ENCODE peak calls at places on chromosomes 5 and 9, in ten cellular contexts. A is prostate gland, O is psoas muscle, D is kidney, J is adipocyte, N is spleen, X is endothelial cell of umbilical vein, S is upper lobe of right lung, Q is fibroblast of lung, E is adrenal gland. V is an unnamed sample.

GRCh38 chr5:113663879-113664278 is 150.4 kb downstream of the YTHDC2 start:
- DNase-seq in A (no peak), O (no peak), D (no peak), J (peak; percentile 3), N (no peak), X (peak; percentile 56), S (no peak), Q (peak; percentile 10), E (peak; percentile 74), V (peak; percentile 27)

GRCh38 chr9:137237759-137238726 is 3.0 kb upstream of the TUBB4B start:
- DNase-seq in A (peak; percentile 57), O (no peak), D (no peak), J (no peak), N (no peak), X (no peak), S (no peak), Q (no peak), E (no peak), V (no peak)

GRCh38 chr9:133141833-133142594 is 21.0 kb upstream of the RALGDS start:
- DNase-seq in A (peak; percentile 36), O (no peak), D (peak; percentile 88), J (no peak), N (peak; percentile 89), X (no peak), S (peak; percentile 74), Q (no peak), E (peak; percentile 81), V (no peak)

GRCh38 chr5:93716453-93716852 is 24.9 kb downstream of the POU5F2 start:
- DNase-seq in A (no peak), O (no peak), D (no peak), J (no peak), N (no peak), X (no peak), S (no peak), Q (no peak), E (no peak), V (no peak)

GRCh38 chr9:115946530-115946929 is 207.1 kb upstream of the PAPPA start:
- DNase-seq in A (no peak), O (no peak), D (no peak), J (no peak), N (no peak), X (no peak), S (no peak), Q (peak; percentile 55), E (no peak), V (no peak)

GRCh38 chr5:1037123-1037670 is 28.6 kb downstream of the NKD2 start:
- DNase-seq in A (no peak), O (peak; percentile 4), D (no peak), J (no peak), N (no peak), X (no peak), S (no peak), Q (no peak), E (no peak), V (no peak)

GRCh38 chr5:149488645-149489306 is 62.5 kb downstream of the CSNK1A1 start:
- DNase-seq in A (no peak), O (no peak), D (no peak), J (no peak), N (no peak), X (no peak), S (no peak), Q (peak; percentile 23), E (peak; percentile 35), V (no peak)

GRCh38 chr9:20271107-20271506 is 351.2 kb downstream of the MLLT3 start:
- DNase-seq in A (no peak), O (no peak), D (no peak), J (no peak), N (no peak), X (no peak), S (no peak), Q (no peak), E (no peak), V (no peak)

GRCh38 chr5:134511796-134512660 is 13.4 kb upstream of the JADE2 start:
- DNase-seq in A (no peak), O (peak; percentile 89), D (peak; percentile 92), J (peak; percentile 49), N (no peak), X (no peak), S (peak; percentile 77), Q (peak; percentile 51), E (peak; percentile 96), V (peak; percentile 22)

GRCh38 chr5:96718635-96719077 is 56.5 kb downstream of the CAST start:
- DNase-seq in A (peak; percentile 12), O (peak; percentile 71), D (peak; percentile 83), J (no peak), N (no peak), X (no peak), S (peak; percentile 80), Q (peak; percentile 50), E (peak; percentile 78), V (no peak)

GRCh38 chr5:175893466-175893865 is 22.1 kb downstream of the CPLX2 start:
- DNase-seq in A (no peak), O (no peak), D (no peak), J (no peak), N (no peak), X (no peak), S (no peak), Q (no peak), E (no peak), V (no peak)

GRCh38 chr9:136404801-136405136 is 4.8 kb upstream of the SNAPC4 start:
- DNase-seq in A (no peak), O (no peak), D (no peak), J (no peak), N (peak; percentile 75), X (no peak), S (no peak), Q (no peak), E (no peak), V (no peak)

GRCh38 chr9:38227061-38227540 is 158.1 kb upstream of the SHB start:
- DNase-seq in A (peak; percentile 28), O (no peak), D (peak; percentile 93), J (peak; percentile 63), N (no peak), X (peak; percentile 61), S (peak; percentile 76), Q (peak; percentile 93), E (peak; percentile 38), V (peak; percentile 48)

GRCh38 chr9:38228331-38229122 is 159.5 kb upstream of the SHB start:
- DNase-seq in A (no peak), O (no peak), D (no peak), J (no peak), N (no peak), X (no peak), S (no peak), Q (peak; percentile 11), E (no peak), V (no peak)

GRCh38 chr9:38226491-38226951 is 157.5 kb upstream of the SHB start:
- DNase-seq in A (no peak), O (no peak), D (no peak), J (no peak), N (no peak), X (no peak), S (peak; percentile 52), Q (peak; percentile 32), E (no peak), V (no peak)

GRCh38 chr9:38227656-38228055 is 158.6 kb upstream of the SHB start:
- DNase-seq in A (no peak), O (no peak), D (no peak), J (no peak), N (no peak), X (no peak), S (peak; percentile 11), Q (peak; percentile 62), E (peak; percentile 24), V (no peak)

GRCh38 chr9:38224941-38225340 is 155.9 kb upstream of the SHB start:
- DNase-seq in A (no peak), O (no peak), D (no peak), J (no peak), N (no peak), X (no peak), S (peak; percentile 33), Q (no peak), E (no peak), V (no peak)
- H3K4me1 ChIP-seq in A (no peaks in the 10 kb centered on the region), O (no peaks in the 10 kb centered on the region), D (no peaks in the 10 kb centered on the region), J (peaks cover 9% of the 10 kb centered on the region), N (peaks cover 9% of the 10 kb centered on the region), X (no peaks in the 10 kb centered on the region), S (peaks cover 2% of the 10 kb centered on the region), Q (no peaks in the 10 kb centered on the region), E (no peaks in the 10 kb centered on the region), V (peaks cover 12% of the 10 kb centered on the region)

DNA sequence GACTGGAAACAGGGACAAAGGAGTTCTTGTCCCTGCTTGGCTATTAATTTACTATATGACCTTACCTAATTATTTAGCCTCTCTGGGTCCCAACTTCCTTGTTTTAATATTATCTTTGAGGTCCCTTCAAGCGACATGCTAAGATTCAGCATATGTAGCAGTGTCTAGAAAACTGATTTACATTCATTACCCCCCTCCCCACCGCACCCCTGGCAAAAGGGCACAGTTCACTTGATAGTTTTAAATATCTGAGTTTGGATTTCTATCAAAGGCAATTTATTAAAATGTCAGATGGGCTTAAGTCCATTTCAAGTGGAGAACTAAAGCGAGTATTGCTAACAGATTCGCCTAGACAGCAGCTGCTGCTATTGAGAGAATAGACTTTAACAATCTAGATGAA is 3.9 kb downstream of the CEMIP2 start:
- DNase-seq in A (no peak), O (no peak), D (no peak), J (no peak), N (no peak), X (no peak), S (no peak), Q (no peak), E (no peak), V (no peak)
- H3K4me3 ChIP-seq in A (no peak overlapping the region), O (peak overlapping the region; percentile 23), D (no peak overlapping the region), J (peak overlapping the region; percentile 69), N (no peak overlapping the region), X (no peak overlapping the region), S (peak overlapping the region; percentile 83), Q (no peak overlapping the region), E (no peak overlapping the region), V (no peak overlapping the region)

GRCh38 chr5:2996687-2997086 is 245.2 kb upstream of the IRX2 start:
- DNase-seq in A (no peak), O (no peak), D (no peak), J (no peak), N (no peak), X (no peak), S (peak; percentile 21), Q (no peak), E (no peak), V (no peak)
- H3K9me3 ChIP-seq in A (no peaks in the 10 kb centered on the region), O (no peaks in the 10 kb centered on the region), D (no peaks in the 10 kb centered on the region), J (peaks cover under 1% of the 10 kb centered on the region), N (no peaks in the 10 kb centered on the region), X (peaks cover 9% of the 10 kb centered on the region), S (no peaks in the 10 kb centered on the region), Q (no peaks in the 10 kb centered on the region), E (no peaks in the 10 kb centered on the region), V (no peaks in the 10 kb centered on the region)

DNA sequence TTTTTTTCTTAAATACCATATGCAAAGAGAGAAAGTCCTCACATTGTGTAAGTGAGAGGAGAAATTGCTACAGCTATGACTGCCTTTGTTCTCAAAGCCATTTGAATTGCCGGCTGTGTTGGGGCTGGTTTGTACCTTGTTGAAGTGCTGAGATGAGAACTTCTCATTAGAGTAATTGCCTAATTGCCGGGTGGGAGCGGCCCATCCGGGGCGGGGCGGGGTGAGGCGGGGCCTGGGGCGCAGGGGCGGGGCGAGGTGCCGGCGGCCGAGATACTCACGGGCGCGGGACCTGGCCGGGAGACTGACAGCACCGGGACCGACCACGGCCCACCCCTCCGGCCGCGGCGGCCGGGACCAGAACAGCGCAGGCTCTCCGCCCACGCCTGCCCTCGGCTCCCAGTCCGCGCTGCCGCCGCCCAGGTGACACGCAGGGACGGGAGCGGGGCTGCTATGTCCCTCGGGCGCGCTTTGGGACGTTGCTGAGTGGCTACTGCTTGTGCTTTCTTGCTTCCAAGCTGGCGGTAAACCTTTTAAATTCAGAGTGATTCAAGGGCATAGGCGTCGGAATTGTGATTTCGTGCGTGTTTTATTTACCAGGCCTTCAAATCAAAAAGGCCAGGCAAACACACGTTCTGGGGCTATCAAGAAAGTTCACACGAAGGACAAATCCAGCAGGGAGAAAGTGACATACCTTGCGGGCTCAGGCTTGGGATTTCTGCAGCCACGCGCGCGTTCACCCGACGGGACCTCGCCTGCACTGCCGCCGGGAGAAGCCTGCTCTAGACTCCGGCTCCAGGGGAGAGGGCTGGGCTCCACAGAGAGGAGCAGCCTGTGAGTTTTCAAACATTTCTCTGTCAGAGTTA is 269.1 kb downstream of the FANCC start:
- DNase-seq in A (peak; percentile 79), O (peak; percentile 69), D (peak; percentile 92), J (peak; percentile 77), N (peak; percentile 92), X (peak; percentile 52), S (peak; percentile 93), Q (peak; percentile 58), E (no peak), V (peak; percentile 68)
- H3K4me1 ChIP-seq in A (no peaks in the 10 kb centered on the region), O (peaks cover 69% of the 10 kb centered on the region), D (peaks cover 20% of the 10 kb centered on the region), J (peaks cover 23% of the 10 kb centered on the region), N (peaks cover 21% of the 10 kb centered on the region), X (peaks cover 12% of the 10 kb centered on the region), S (peaks cover 39% of the 10 kb centered on the region), Q (peaks cover 2% of the 10 kb centered on the region), E (peaks cover 12% of the 10 kb centered on the region), V (peaks cover 17% of the 10 kb centered on the region)

V was measured in HAP-1.